ENCODE peak calls at places on chromosomes 12 and 14, in ten cellular contexts. J, W, P, D, B, A, M, S, R and L are unnamed samples.

GRCh38 chr14:99892406-99892805 is 99.2 kb downstream of the EML1 start:
- DNase-seq in J (no peak), M (no peak), S (no peak), A (no peak), W (no peak), R (no peak), B (no peak), D (no peak), P (peak; percentile 9), L (no peak)

GRCh38 chr14:75198291-75198933 is 22.0 kb upstream of the TMED10 start:
- DNase-seq in M (no peak), A (no peak), R (no peak), W (peak; percentile 14), D (no peak), B (no peak), S (no peak), P (no peak), J (no peak), L (no peak)

GRCh38 chr14:24959791-24960331 is 90.1 kb downstream of the STXBP6 start:
- DNase-seq in A (no peak), S (no peak), J (no peak), D (no peak), R (no peak), W (no peak), P (no peak), B (no peak), M (no peak), L (no peak)

GRCh38 chr14:94031880-94032279 is 5.7 kb downstream of the OTUB2 start:
- DNase-seq in B (no peak), W (no peak), R (no peak), J (no peak), P (no peak), S (no peak), M (no peak), A (no peak), D (no peak), L (no peak)

GRCh38 chr12:536751-537150 is 77.0 kb downstream of the B4GALNT3 start:
- DNase-seq in J (no peak), D (no peak), P (no peak), W (no peak), A (no peak), M (no peak), S (no peak), B (no peak), R (no peak), L (no peak)

GRCh38 chr14:39268393-39268792 is 34.7 kb downstream of the MIA2 start:
- DNase-seq in A (no peak), P (no peak), R (no peak), M (no peak), W (no peak), B (no peak), D (peak; percentile 19), S (no peak), J (no peak), L (no peak)

GRCh38 chr12:88870000-88870737 is 289.9 kb upstream of the KITLG start:
- DNase-seq in W (no peak), S (no peak), M (no peak), P (no peak), D (peak; percentile 14), B (no peak), A (no peak), R (no peak), J (no peak), L (no peak)

GRCh38 chr12:120413901-120414695 is 23.8 kb upstream of the COX6A1 start:
- DNase-seq in R (no peak), B (peak; percentile 96), S (no peak), M (no peak), W (peak; percentile 72), J (no peak), D (no peak), P (no peak), A (no peak), L (no peak)

GRCh38 chr14:60753264-60754126 is 18.9 kb downstream of the MNAT1 start:
- DNase-seq in D (no peak), A (peak; percentile 31), B (no peak), W (no peak), M (no peak), R (peak; percentile 64), S (peak; percentile 11), P (no peak), J (peak; percentile 44), L (no peak)

GRCh38 chr12:120843472-120843871 is 60.7 kb downstream of the SPPL3 start:
- DNase-seq in P (no peak), M (no peak), D (no peak), J (no peak), W (no peak), S (no peak), R (no peak), B (no peak), A (no peak), L (no peak)

GRCh38 chr12:123559468-123559867 is 24.9 kb upstream of the TMED2 start:
- DNase-seq in W (no peak), D (no peak), S (no peak), R (no peak), P (no peak), A (no peak), J (no peak), B (no peak), M (no peak), L (no peak)

GRCh38 chr14:88551094-88551870 is 3.5 kb downstream of the PTPN21 start:
- DNase-seq in W (peak; percentile 62), J (peak; percentile 21), A (peak; percentile 53), M (peak; percentile 91), D (peak; percentile 95), S (peak; percentile 49), P (peak; percentile 96), R (peak; percentile 78), B (peak; percentile 86), L (peak; percentile 4)